ENCODE peak calls at places on chromosomes 3 and 15, in nine cellular contexts. One of them, this sample, is unnamed. For H3K27me3 and H3K9me3, the result is how much of the 10 kb centered on the place peaks cover.

GRCh38 chr15:100249096-100249815 is 92.5 kb downstream of the ADAMTS17 start:
- DNase-seq in astrocyte: no peak
- DNase-seq in tibial nerve: no peak
- DNase-seq in right cardiac atrium: no peak
- DNase-seq in mammary epithelial cell: no peak
- DNase-seq in GM12878: no peak
- DNase-seq in SJSA1: no peak
- DNase-seq in AG04450: no peak
- DNase-seq in testis: peak
- DNase-seq in this sample: no peak

GRCh38 chr3:174498638-174499037 is 360.5 kb upstream of the NAALADL2 start:
- DNase-seq in AG04450: peak
- DNase-seq in right cardiac atrium: no peak
- DNase-seq in astrocyte: peak
- DNase-seq in GM12878: no peak
- DNase-seq in tibial nerve: no peak
- DNase-seq in mammary epithelial cell: no peak
- DNase-seq in SJSA1: no peak
- DNase-seq in testis: no peak
- DNase-seq in this sample: peak

GRCh38 chr3:12317914-12318313 is 29.0 kb downstream of the PPARG start:
- DNase-seq in testis: no peak
- DNase-seq in astrocyte: no peak
- DNase-seq in AG04450: no peak
- DNase-seq in right cardiac atrium: no peak
- DNase-seq in GM12878: no peak
- DNase-seq in mammary epithelial cell: no peak
- DNase-seq in SJSA1: no peak
- DNase-seq in tibial nerve: no peak
- DNase-seq in this sample: no peak

GRCh38 chr15:57086857-57087427 is 168.5 kb downstream of the TCF12 start:
- DNase-seq in astrocyte: no peak
- DNase-seq in AG04450: no peak
- DNase-seq in GM12878: no peak
- DNase-seq in mammary epithelial cell: no peak
- DNase-seq in testis: no peak
- DNase-seq in SJSA1: no peak
- DNase-seq in tibial nerve: no peak
- DNase-seq in right cardiac atrium: no peak
- DNase-seq in this sample: no peak

GRCh38 chr3:197730200-197730599 is 6.5 kb downstream of the RUBCN start:
- DNase-seq in AG04450: no peak
- DNase-seq in GM12878: no peak
- DNase-seq in tibial nerve: no peak
- DNase-seq in right cardiac atrium: no peak
- DNase-seq in mammary epithelial cell: peak
- DNase-seq in SJSA1: peak
- DNase-seq in astrocyte: peak
- DNase-seq in testis: no peak
- DNase-seq in this sample: peak

GRCh38 chr3:123708531-123708930 is 123.7 kb upstream of the HACD2 start:
- DNase-seq in GM12878: no peak
- DNase-seq in tibial nerve: no peak
- DNase-seq in testis: no peak
- DNase-seq in astrocyte: no peak
- DNase-seq in SJSA1: no peak
- DNase-seq in AG04450: no peak
- DNase-seq in mammary epithelial cell: no peak
- DNase-seq in right cardiac atrium: no peak
- DNase-seq in this sample: no peak

GRCh38 chr15:99009741-99010370 is 2.3 kb upstream of the PGPEP1L start:
- DNase-seq in tibial nerve: no peak
- DNase-seq in mammary epithelial cell: no peak
- DNase-seq in AG04450: no peak
- DNase-seq in GM12878: no peak
- DNase-seq in right cardiac atrium: no peak
- DNase-seq in testis: no peak
- DNase-seq in SJSA1: no peak
- DNase-seq in astrocyte: no peak
- DNase-seq in this sample: no peak

GRCh38 chr15:93213281-93213680 is 124.3 kb upstream of the RGMA start:
- DNase-seq in mammary epithelial cell: no peak
- DNase-seq in SJSA1: no peak
- DNase-seq in right cardiac atrium: peak
- DNase-seq in GM12878: no peak
- DNase-seq in astrocyte: no peak
- DNase-seq in testis: no peak
- DNase-seq in tibial nerve: peak
- DNase-seq in AG04450: no peak
- DNase-seq in this sample: no peak

GRCh38 chr3:65685621-65686020 is 353.1 kb downstream of the MAGI1 start:
- DNase-seq in tibial nerve: peak
- DNase-seq in astrocyte: peak
- DNase-seq in AG04450: no peak
- DNase-seq in right cardiac atrium: no peak
- DNase-seq in SJSA1: no peak
- DNase-seq in GM12878: no peak
- DNase-seq in testis: peak
- DNase-seq in mammary epithelial cell: no peak
- DNase-seq in this sample: peak

GRCh38 chr3:73094127-73094526 is 32.7 kb downstream of the EBLN2 start:
- DNase-seq in testis: no peak
- DNase-seq in GM12878: no peak
- DNase-seq in mammary epithelial cell: peak
- DNase-seq in AG04450: no peak
- DNase-seq in astrocyte: no peak
- DNase-seq in SJSA1: peak
- DNase-seq in tibial nerve: no peak
- DNase-seq in right cardiac atrium: no peak
- DNase-seq in this sample: peak

GRCh38 chr3:73493543-73494314 is 131.0 kb downstream of the PDZRN3 start:
- DNase-seq in mammary epithelial cell: no peak
- DNase-seq in GM12878: no peak
- DNase-seq in SJSA1: no peak
- DNase-seq in tibial nerve: no peak
- DNase-seq in right cardiac atrium: no peak
- DNase-seq in testis: no peak
- DNase-seq in AG04450: no peak
- DNase-seq in astrocyte: peak
- DNase-seq in this sample: peak

GRCh38 chr3:170225166-170225565 is 2.9 kb downstream of the PRKCI start:
- DNase-seq in GM12878: no peak
- DNase-seq in astrocyte: no peak
- DNase-seq in SJSA1: no peak
- DNase-seq in right cardiac atrium: no peak
- DNase-seq in AG04450: no peak
- DNase-seq in testis: no peak
- DNase-seq in mammary epithelial cell: no peak
- DNase-seq in tibial nerve: no peak
- DNase-seq in this sample: no peak

DNA sequence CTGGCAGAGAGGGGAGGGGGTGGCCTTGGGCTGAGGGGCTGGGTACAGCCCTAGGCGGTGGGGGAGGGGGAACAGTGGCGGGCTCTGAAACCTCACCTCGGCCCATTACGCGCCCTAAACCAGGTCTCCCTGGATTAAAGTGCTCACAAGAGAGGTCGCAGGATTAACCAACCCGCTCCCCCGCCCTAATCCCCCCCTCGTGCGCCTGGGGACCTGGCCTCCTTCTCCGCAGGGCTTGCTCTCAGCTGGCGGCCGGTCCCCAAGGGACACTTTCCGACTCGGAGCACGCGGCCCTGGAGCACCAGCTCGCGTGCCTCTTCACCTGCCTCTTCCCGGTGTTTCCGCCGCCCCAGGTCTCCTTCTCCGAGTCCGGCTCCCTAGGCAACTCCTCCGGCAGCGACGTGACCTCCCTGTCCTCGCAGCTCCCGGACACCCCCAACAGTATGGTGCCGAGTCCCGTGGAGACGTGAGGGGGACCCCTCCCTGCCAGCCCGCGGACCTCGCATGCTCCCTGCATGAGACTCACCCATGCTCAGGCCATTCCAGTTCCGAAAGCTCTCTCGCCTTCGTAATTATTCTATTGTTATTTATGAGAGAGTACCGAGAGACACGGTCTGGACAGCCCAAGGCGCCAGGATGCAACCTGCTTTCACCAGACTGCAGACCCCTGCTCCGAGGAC is 4.9 kb downstream of the ISL2 start:
- DNase-seq in SJSA1: no peak
- DNase-seq in AG04450: no peak
- DNase-seq in mammary epithelial cell: no peak
- DNase-seq in GM12878: no peak
- DNase-seq in tibial nerve: no peak
- DNase-seq in testis: no peak
- DNase-seq in right cardiac atrium: no peak
- DNase-seq in astrocyte: no peak
- DNase-seq in this sample: peak
- H3K27me3 ChIP-seq in SJSA1: under half
- H3K27me3 ChIP-seq in AG04450: half or more
- H3K27me3 ChIP-seq in mammary epithelial cell: half or more
- H3K27me3 ChIP-seq in GM12878: under half
- H3K27me3 ChIP-seq in tibial nerve: half or more
- H3K27me3 ChIP-seq in testis: under half
- H3K27me3 ChIP-seq in right cardiac atrium: under half
- H3K27me3 ChIP-seq in astrocyte: half or more
- H3K27me3 ChIP-seq in this sample: half or more

DNA sequence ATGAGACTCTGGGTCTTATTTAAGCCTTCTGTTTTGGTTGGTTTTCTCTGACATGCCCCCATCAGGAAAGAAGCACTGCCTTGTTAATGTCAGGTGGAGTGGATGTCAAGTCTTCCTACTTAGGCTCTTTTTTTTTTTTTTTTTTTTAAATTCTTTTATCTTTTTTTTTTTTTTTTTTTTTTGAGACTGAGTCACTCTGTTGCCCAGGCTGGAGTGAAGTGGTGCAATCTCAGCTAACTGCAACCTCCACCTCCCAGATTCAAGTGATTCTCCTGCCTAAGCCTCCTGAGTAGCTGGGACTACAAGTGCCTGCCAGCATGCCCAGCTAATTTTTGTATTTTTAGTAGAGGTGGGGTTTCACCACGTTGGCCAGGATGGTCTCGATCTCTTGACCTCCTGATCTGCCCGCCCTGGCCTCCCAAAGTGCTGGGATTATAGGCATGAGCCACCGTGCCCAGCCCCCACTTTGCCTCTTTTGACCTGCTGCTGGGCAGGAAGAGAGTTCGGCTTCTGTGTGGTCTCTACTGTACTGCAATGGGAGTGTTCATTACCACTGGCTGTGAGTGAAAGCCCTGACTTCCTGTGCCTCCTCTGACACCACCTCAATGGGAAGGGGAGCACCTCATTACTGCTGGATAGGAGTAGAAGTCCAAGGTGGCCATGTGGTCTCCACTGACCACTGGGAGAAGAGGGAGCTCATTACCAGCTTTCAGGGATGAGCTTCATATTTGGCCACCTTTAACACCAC is 10.9 kb downstream of the CTDSPL start:
- DNase-seq in astrocyte: no peak
- DNase-seq in AG04450: no peak
- DNase-seq in GM12878: no peak
- DNase-seq in tibial nerve: no peak
- DNase-seq in right cardiac atrium: no peak
- DNase-seq in testis: no peak
- DNase-seq in SJSA1: no peak
- DNase-seq in mammary epithelial cell: no peak
- DNase-seq in this sample: no peak
- H3K9me3 ChIP-seq in astrocyte: under half
- H3K9me3 ChIP-seq in AG04450: under half
- H3K9me3 ChIP-seq in GM12878: under half
- H3K9me3 ChIP-seq in tibial nerve: under half
- H3K9me3 ChIP-seq in right cardiac atrium: under half
- H3K9me3 ChIP-seq in testis: under half
- H3K9me3 ChIP-seq in SJSA1: under half
- H3K9me3 ChIP-seq in mammary epithelial cell: under half
- H3K9me3 ChIP-seq in this sample: under half

GRCh38 chr15:67838789-67839332 is 984 bp downstream of the RNU6-1 start:
- DNase-seq in testis: peak
- DNase-seq in AG04450: no peak
- DNase-seq in GM12878: no peak
- DNase-seq in mammary epithelial cell: peak
- DNase-seq in SJSA1: peak
- DNase-seq in astrocyte: no peak
- DNase-seq in tibial nerve: peak
- DNase-seq in right cardiac atrium: peak
- DNase-seq in this sample: peak
- H3K27me3 ChIP-seq in testis: under half
- H3K27me3 ChIP-seq in AG04450: under half
- H3K27me3 ChIP-seq in GM12878: under half
- H3K27me3 ChIP-seq in mammary epithelial cell: under half
- H3K27me3 ChIP-seq in SJSA1: under half
- H3K27me3 ChIP-seq in astrocyte: under half
- H3K27me3 ChIP-seq in tibial nerve: under half
- H3K27me3 ChIP-seq in right cardiac atrium: under half
- H3K27me3 ChIP-seq in this sample: under half

GRCh38 chr15:87357608-87358007 is 898.9 kb downstream of the NTRK3 start:
- DNase-seq in testis: no peak
- DNase-seq in GM12878: no peak
- DNase-seq in right cardiac atrium: no peak
- DNase-seq in astrocyte: no peak
- DNase-seq in AG04450: no peak
- DNase-seq in mammary epithelial cell: no peak
- DNase-seq in tibial nerve: no peak
- DNase-seq in SJSA1: no peak
- DNase-seq in this sample: no peak

GRCh38 chr15:87349181-87349580 is 907.4 kb downstream of the NTRK3 start:
- DNase-seq in SJSA1: no peak
- DNase-seq in mammary epithelial cell: no peak
- DNase-seq in GM12878: no peak
- DNase-seq in right cardiac atrium: no peak
- DNase-seq in AG04450: no peak
- DNase-seq in testis: no peak
- DNase-seq in tibial nerve: no peak
- DNase-seq in astrocyte: no peak
- DNase-seq in this sample: no peak

GRCh38 chr15:87355946-87356345 is 900.6 kb downstream of the NTRK3 start:
- DNase-seq in right cardiac atrium: no peak
- DNase-seq in tibial nerve: no peak
- DNase-seq in astrocyte: no peak
- DNase-seq in testis: no peak
- DNase-seq in mammary epithelial cell: no peak
- DNase-seq in GM12878: no peak
- DNase-seq in AG04450: no peak
- DNase-seq in SJSA1: no peak
- DNase-seq in this sample: no peak

DNA sequence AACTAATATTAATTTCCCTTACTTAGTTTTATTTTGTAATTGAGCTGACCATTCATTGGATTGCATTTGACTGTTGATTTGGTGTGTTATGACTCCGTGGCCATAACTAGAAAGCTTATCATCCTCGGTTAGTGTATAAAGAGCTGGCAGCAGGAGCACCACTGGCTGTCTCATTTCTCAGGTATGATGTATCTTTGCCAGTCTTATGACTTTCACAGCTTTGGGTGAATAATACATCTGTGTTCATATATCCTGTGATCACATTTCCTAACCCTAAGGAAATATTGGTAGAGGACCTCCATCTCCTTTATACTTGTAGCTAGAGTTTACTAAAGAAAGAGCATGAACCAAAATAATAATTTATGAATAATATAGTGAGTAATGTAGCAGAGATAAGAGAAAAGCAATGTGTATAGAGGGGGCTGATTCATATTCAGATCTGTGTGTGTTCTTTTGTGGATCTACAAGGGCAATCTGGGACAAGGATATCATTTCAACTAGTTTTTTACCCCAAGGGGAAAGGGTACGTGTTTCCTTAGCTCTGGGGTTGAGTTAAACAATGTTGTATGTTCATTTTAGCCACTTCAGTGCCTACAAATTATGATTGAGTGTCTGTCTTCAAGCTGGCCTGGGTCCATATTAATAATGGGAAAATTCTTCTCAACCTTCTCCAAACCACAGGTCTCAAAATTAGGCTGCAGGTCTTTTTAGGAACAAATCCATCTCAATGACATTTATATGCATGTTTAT is 901.7 kb downstream of the NTRK3 start:
- DNase-seq in right cardiac atrium: no peak
- DNase-seq in testis: no peak
- DNase-seq in GM12878: no peak
- DNase-seq in tibial nerve: no peak
- DNase-seq in AG04450: no peak
- DNase-seq in SJSA1: no peak
- DNase-seq in astrocyte: peak
- DNase-seq in mammary epithelial cell: peak
- DNase-seq in this sample: peak
- H3K9me3 ChIP-seq in right cardiac atrium: under half
- H3K9me3 ChIP-seq in testis: under half
- H3K9me3 ChIP-seq in GM12878: under half
- H3K9me3 ChIP-seq in tibial nerve: under half
- H3K9me3 ChIP-seq in AG04450: under half
- H3K9me3 ChIP-seq in SJSA1: under half
- H3K9me3 ChIP-seq in astrocyte: under half
- H3K9me3 ChIP-seq in mammary epithelial cell: under half
- H3K9me3 ChIP-seq in this sample: under half